ENCODE peak calls at places on chromosomes 2 and 18, in ten cellular contexts. X is omental fat pad; S is right cardiac atrium; R is GF-D8; I is cerebellar cortex; Q is NCI-H460; B is ACHN; L is CD4-positive, CD25-positive, alpha-beta regulatory T cell; M is LHCN-M2; W is foreskin fibroblast. H is an unnamed sample.

GRCh38 chr18:47997338-47997780 is 66.9 kb upstream of the SMAD2 start:
- DNase-seq in X (no peak), S (no peak), R (no peak), I (no peak), Q (no peak), B (peak), L (no peak), M (peak), W (peak), H (peak)

GRCh38 chr2:61065706-61066688 is at the start of gene SANBR:
- DNase-seq in X (no peak), S (peak), R (peak), I (peak), Q (peak), B (peak), L (peak), M (peak), W (peak), H (peak)

GRCh38 chr2:17780546-17780945 is 26.6 kb downstream of the GEN1 start:
- DNase-seq in X (no peak), S (no peak), R (no peak), I (no peak), Q (no peak), B (no peak), L (no peak), M (no peak), W (no peak), H (no peak)

GRCh38 chr18:79788096-79789085 is 9.3 kb upstream of the KCNG2 start:
- DNase-seq in X (no peak), S (no peak), R (no peak), I (no peak), Q (no peak), B (no peak), L (no peak), M (no peak), W (no peak), H (no peak)

GRCh38 chr2:54524236-54524991 is 68.3 kb downstream of the SPTBN1 start:
- DNase-seq in X (no peak), S (no peak), R (no peak), I (no peak), Q (no peak), B (peak), L (no peak), M (peak), W (peak), H (no peak)

GRCh38 chr2:57882895-57883515 is 163.6 kb upstream of the VRK2 start:
- DNase-seq in X (no peak), S (no peak), R (no peak), I (no peak), Q (no peak), B (peak), L (no peak), M (peak), W (no peak), H (no peak)

GRCh38 chr2:29544031-29544430 is 377.4 kb downstream of the ALK start:
- DNase-seq in X (no peak), S (no peak), R (no peak), I (no peak), Q (no peak), B (no peak), L (no peak), M (no peak), W (no peak), H (no peak)

GRCh38 chr18:394997-395383 is 105.5 kb downstream of the COLEC12 start:
- DNase-seq in X (no peak), S (no peak), R (no peak), I (no peak), Q (no peak), B (no peak), L (no peak), M (peak), W (peak), H (no peak)

GRCh38 chr2:110807520-110807919 is 75.1 kb downstream of the ACOXL start:
- DNase-seq in X (no peak), S (no peak), R (no peak), I (peak), Q (no peak), B (no peak), L (no peak), M (peak), W (peak), H (peak)

GRCh38 chr2:241102239-241102803 is at the start of gene MTERF4:
- DNase-seq in X (peak), S (peak), R (peak), I (peak), Q (peak), B (peak), L (peak), M (peak), W (peak), H (peak)

GRCh38 chr2:101307950-101308431 is 510 bp downstream of the RNF149 start:
- DNase-seq in X (no peak), S (peak), R (no peak), I (no peak), Q (no peak), B (peak), L (peak), M (no peak), W (peak), H (no peak)

GRCh38 chr2:157339965-157340655 is 14.5 kb upstream of the ERMN start:
- DNase-seq in X (no peak), S (no peak), R (no peak), I (no peak), Q (no peak), B (no peak), L (no peak), M (peak), W (no peak), H (no peak)

GRCh38 chr2:136324966-136325365 is 207.0 kb upstream of the CXCR4 start:
- DNase-seq in X (no peak), S (no peak), R (peak), I (no peak), Q (no peak), B (no peak), L (no peak), M (no peak), W (no peak), H (no peak)

GRCh38 chr2:208370881-208371633 is 35.5 kb upstream of the PTH2R start:
- DNase-seq in X (no peak), S (no peak), R (no peak), I (no peak), Q (no peak), B (no peak), L (no peak), M (peak), W (peak), H (no peak)

GRCh38 chr2:109364212-109364611 is 235.2 kb downstream of the SH3RF3 start:
- DNase-seq in X (no peak), S (no peak), R (no peak), I (no peak), Q (no peak), B (no peak), L (no peak), M (peak), W (no peak), H (no peak)

GRCh38 chr2:205424326-205424725 is 258.0 kb upstream of the NRP2 start:
- DNase-seq in X (no peak), S (no peak), R (no peak), I (no peak), Q (no peak), B (no peak), L (no peak), M (no peak), W (no peak), H (no peak)

GRCh38 chr18:22342625-22343024 is 75.1 kb downstream of the CTAGE1 start:
- DNase-seq in X (no peak), S (no peak), R (no peak), I (no peak), Q (no peak), B (peak), L (no peak), M (no peak), W (peak), H (no peak)

GRCh38 chr2:238286551-238286950 is 1.9 kb downstream of the PER2 start:
- DNase-seq in X (no peak), S (no peak), R (peak), I (peak), Q (no peak), B (no peak), L (no peak), M (peak), W (peak), H (peak)

GRCh38 chr2:112788653-112789052 is 4.4 kb upstream of the IL1A start:
- DNase-seq in X (no peak), S (no peak), R (no peak), I (no peak), Q (no peak), B (no peak), L (no peak), M (no peak), W (no peak), H (no peak)

GRCh38 chr2:108139521-108139920 is 100.2 kb upstream of the SULT1C3 start:
- DNase-seq in X (no peak), S (no peak), R (no peak), I (no peak), Q (peak), B (peak), L (no peak), M (peak), W (peak), H (no peak)

GRCh38 chr2:190443055-190443454 is 34.9 kb downstream of the MFSD6 start:
- DNase-seq in X (no peak), S (no peak), R (no peak), I (no peak), Q (no peak), B (no peak), L (no peak), M (no peak), W (peak), H (no peak)

GRCh38 chr2:27308359-27308875 is at the start of gene UCN:
- DNase-seq in X (no peak), S (peak), R (no peak), I (no peak), Q (no peak), B (peak), L (no peak), M (no peak), W (peak), H (no peak)

GRCh38 chr2:160491922-160492371 is 1.7 kb downstream of the RBMS1 start:
- DNase-seq in X (no peak), S (no peak), R (no peak), I (no peak), Q (no peak), B (peak), L (no peak), M (peak), W (peak), H (peak)

GRCh38 chr2:67524777-67525176 is 127.6 kb downstream of the ETAA1 start:
- DNase-seq in X (no peak), S (no peak), R (no peak), I (no peak), Q (no peak), B (no peak), L (no peak), M (no peak), W (no peak), H (no peak)

H was measured in skeletal muscle cell.